ENCODE peak calls at places on chromosome 11, in seven cellular contexts. One of them, this sample, is unnamed.

GRCh38 chr11:67248653-67249052 is 17.6 kb upstream of the GRK2 start:
- DNase-seq in Calu3: peak
- DNase-seq in brain microvascular endothelial cell: no peak
- DNase-seq in B cell: no peak
- DNase-seq in uterus: no peak
- DNase-seq in heart left ventricle: peak
- DNase-seq in neural progenitor cell: no peak
- DNase-seq in this sample: no peak

GRCh38 chr11:75031771-75032549 is 43.2 kb downstream of the NEU3 start:
- DNase-seq in Calu3: peak
- DNase-seq in brain microvascular endothelial cell: peak
- DNase-seq in B cell: peak
- DNase-seq in uterus: peak
- DNase-seq in heart left ventricle: peak
- DNase-seq in neural progenitor cell: peak
- DNase-seq in this sample: peak

GRCh38 chr11:72012897-72013721 is 14.4 kb downstream of the IL18BP start:
- DNase-seq in Calu3: no peak
- DNase-seq in brain microvascular endothelial cell: peak
- DNase-seq in B cell: no peak
- DNase-seq in uterus: peak
- DNase-seq in heart left ventricle: peak
- DNase-seq in neural progenitor cell: no peak
- DNase-seq in this sample: peak

GRCh38 chr11:65558785-65559509 is 788 bp upstream of the LTBP3 start:
- DNase-seq in Calu3: no peak
- DNase-seq in brain microvascular endothelial cell: peak
- DNase-seq in B cell: peak
- DNase-seq in uterus: peak
- DNase-seq in heart left ventricle: peak
- DNase-seq in neural progenitor cell: no peak
- DNase-seq in this sample: no peak

GRCh38 chr11:122741613-122742012 is 86.1 kb downstream of the UBASH3B start:
- DNase-seq in Calu3: no peak
- DNase-seq in brain microvascular endothelial cell: peak
- DNase-seq in B cell: no peak
- DNase-seq in uterus: peak
- DNase-seq in heart left ventricle: peak
- DNase-seq in neural progenitor cell: no peak
- DNase-seq in this sample: no peak

GRCh38 chr11:106988151-106988806 is 30.0 kb downstream of the GUCY1A2 start:
- DNase-seq in Calu3: no peak
- DNase-seq in brain microvascular endothelial cell: peak
- DNase-seq in B cell: no peak
- DNase-seq in uterus: peak
- DNase-seq in heart left ventricle: no peak
- DNase-seq in neural progenitor cell: no peak
- DNase-seq in this sample: no peak

GRCh38 chr11:35105319-35106063 is 33.5 kb upstream of the CD44 start:
- DNase-seq in Calu3: no peak
- DNase-seq in brain microvascular endothelial cell: no peak
- DNase-seq in B cell: no peak
- DNase-seq in uterus: no peak
- DNase-seq in heart left ventricle: peak
- DNase-seq in neural progenitor cell: no peak
- DNase-seq in this sample: no peak

GRCh38 chr11:15119352-15119751 is 4.6 kb downstream of the INSC start:
- DNase-seq in Calu3: no peak
- DNase-seq in brain microvascular endothelial cell: no peak
- DNase-seq in B cell: no peak
- DNase-seq in uterus: no peak
- DNase-seq in heart left ventricle: no peak
- DNase-seq in neural progenitor cell: no peak
- DNase-seq in this sample: no peak

GRCh38 chr11:126059238-126059761 is 3.4 kb downstream of the CDON start:
- DNase-seq in Calu3: no peak
- DNase-seq in brain microvascular endothelial cell: no peak
- DNase-seq in B cell: no peak
- DNase-seq in uterus: no peak
- DNase-seq in heart left ventricle: no peak
- DNase-seq in neural progenitor cell: peak
- DNase-seq in this sample: no peak

GRCh38 chr11:126063510-126063858 is 818 bp upstream of the CDON start:
- DNase-seq in Calu3: no peak
- DNase-seq in brain microvascular endothelial cell: no peak
- DNase-seq in B cell: no peak
- DNase-seq in uterus: no peak
- DNase-seq in heart left ventricle: no peak
- DNase-seq in neural progenitor cell: no peak
- DNase-seq in this sample: no peak

GRCh38 chr11:126060651-126061220 is 1.9 kb downstream of the CDON start:
- DNase-seq in Calu3: no peak
- DNase-seq in brain microvascular endothelial cell: no peak
- DNase-seq in B cell: no peak
- DNase-seq in uterus: no peak
- DNase-seq in heart left ventricle: no peak
- DNase-seq in neural progenitor cell: peak
- DNase-seq in this sample: no peak

GRCh38 chr11:126062679-126063509 is at the start of gene CDON:
- DNase-seq in Calu3: peak
- DNase-seq in brain microvascular endothelial cell: peak
- DNase-seq in B cell: peak
- DNase-seq in uterus: peak
- DNase-seq in heart left ventricle: peak
- DNase-seq in neural progenitor cell: peak
- DNase-seq in this sample: peak

DNA sequence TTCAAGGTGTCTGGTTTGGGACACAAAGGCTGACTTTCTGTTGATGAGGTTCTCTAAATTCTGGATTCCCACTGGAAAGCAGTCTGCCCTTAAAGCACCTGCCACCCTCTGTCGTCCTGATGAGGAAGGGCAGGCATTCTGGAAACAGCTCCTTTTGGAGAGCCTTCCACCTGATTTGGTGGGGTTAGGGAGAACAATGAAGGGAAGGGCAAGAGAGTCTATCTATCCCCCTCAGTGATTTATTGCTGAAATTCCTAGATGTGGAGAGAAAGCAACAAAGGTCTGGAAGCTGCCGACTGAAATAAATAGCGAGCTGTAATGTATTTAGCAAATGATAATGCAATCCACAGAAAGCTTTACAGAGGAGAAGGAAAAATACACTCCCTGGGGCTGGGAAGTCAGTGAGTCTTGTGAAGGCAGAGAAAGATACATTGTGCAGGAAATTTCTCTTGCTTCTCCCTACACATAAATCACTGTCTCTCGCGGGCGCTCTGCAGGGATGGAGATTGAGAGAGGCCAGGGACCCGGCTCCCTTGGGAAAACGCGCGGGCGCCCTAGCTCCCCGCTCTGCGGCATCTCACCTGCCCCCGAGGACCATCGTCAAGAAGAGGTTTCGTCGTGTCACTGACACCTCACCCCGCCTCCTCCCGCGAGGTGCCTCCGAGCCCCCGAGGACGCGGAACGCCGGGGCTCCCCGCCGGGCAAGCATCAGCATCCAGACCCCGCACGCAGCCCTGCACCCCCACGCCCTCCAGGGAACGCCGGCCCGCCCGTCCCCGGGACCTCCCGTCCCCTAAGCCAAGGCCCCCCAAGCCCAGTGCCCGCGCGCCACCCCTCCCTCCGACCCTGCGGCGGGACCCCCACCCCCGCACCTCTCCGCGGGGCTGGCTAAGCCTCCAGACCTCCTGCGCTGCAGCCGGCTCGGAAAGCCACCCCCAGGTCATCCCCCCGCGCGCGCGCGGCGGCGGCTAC is 673 bp downstream of the CDON start:
- DNase-seq in Calu3: peak
- DNase-seq in brain microvascular endothelial cell: no peak
- DNase-seq in B cell: peak
- DNase-seq in uterus: peak
- DNase-seq in heart left ventricle: peak
- DNase-seq in neural progenitor cell: peak
- DNase-seq in this sample: peak
- TF ChIP-seq CTCF in Calu3: no peak
- TF ChIP-seq CTCF in brain microvascular endothelial cell: peak
- TF ChIP-seq CTCF in B cell: no peak
- TF ChIP-seq CTCF in uterus: peak
- TF ChIP-seq CTCF in heart left ventricle: peak
- TF ChIP-seq CTCF in neural progenitor cell: peak
- TF ChIP-seq CTCF in this sample: no peak

DNA sequence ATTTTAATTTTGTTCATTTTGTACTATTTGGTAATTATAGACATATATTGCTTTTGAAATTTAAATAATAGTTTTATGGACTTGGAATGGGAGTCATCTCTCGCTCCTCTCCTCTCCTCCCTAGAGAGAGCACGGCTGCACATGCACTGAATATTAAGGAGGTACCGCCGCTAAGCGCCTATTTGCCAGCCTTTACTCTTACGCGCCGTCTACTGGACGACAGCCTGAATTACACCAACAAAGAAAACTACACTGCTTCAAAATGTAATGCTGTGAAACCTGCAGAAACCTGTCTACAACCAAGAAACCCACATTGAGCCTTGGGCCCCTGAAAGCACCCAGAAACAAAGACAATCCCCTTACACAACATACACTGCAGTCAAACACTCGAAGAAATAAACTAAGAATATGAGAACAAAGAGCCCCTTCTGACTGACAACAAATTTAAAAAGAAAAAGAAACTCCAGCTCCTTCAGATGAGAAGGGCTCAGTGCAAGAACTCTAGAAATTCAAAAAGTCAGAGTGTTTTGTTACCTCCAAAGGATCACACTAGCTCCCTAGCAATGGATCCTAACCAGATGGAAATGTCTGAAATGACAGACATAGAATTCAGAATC is 737.2 kb downstream of the LRRC4C start:
- DNase-seq in Calu3: no peak
- DNase-seq in brain microvascular endothelial cell: no peak
- DNase-seq in B cell: no peak
- DNase-seq in uterus: no peak
- DNase-seq in heart left ventricle: no peak
- DNase-seq in neural progenitor cell: peak
- DNase-seq in this sample: peak
- TF ChIP-seq CTCF in Calu3: no peak
- TF ChIP-seq CTCF in brain microvascular endothelial cell: peak
- TF ChIP-seq CTCF in B cell: peak
- TF ChIP-seq CTCF in uterus: no peak
- TF ChIP-seq CTCF in heart left ventricle: no peak
- TF ChIP-seq CTCF in neural progenitor cell: peak
- TF ChIP-seq CTCF in this sample: peak

DNA sequence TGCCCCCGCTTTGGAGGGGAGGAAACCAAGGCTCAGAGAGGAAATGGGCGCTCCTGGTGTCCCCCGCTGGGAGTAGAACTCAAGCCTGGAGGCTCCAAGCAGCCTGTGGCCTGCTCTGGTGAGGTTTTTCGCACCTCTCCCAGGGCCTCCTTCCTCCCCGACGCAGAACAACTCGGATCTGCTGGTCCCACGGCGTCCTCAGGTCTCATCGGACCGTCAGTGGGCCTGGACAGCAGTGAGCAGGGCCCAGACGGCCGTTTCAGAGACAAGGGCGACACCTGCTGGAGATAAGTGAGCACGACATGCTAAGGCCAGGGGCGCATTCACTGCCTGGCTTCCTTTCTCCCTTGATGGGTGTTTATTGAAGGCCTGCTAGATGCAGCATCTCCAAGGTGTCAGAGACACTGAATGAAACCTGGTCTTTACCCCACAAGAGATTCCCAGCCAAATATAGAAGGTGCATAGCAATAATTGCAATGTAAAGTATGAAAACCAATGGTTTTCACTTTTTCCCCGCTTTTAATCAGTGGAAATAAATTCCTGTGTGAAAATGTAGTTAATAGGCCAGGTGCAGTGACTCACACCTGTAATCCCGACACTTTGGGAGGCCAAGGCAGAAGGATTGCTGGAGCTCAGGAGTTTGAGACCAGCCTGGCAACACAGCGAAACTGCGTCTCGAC is 26.9 kb upstream of the CD82 start:
- DNase-seq in Calu3: peak
- DNase-seq in brain microvascular endothelial cell: peak
- DNase-seq in B cell: peak
- DNase-seq in uterus: peak
- DNase-seq in heart left ventricle: peak
- DNase-seq in neural progenitor cell: peak
- DNase-seq in this sample: peak
- TF ChIP-seq CTCF in Calu3: peak
- TF ChIP-seq CTCF in brain microvascular endothelial cell: peak
- TF ChIP-seq CTCF in B cell: peak
- TF ChIP-seq CTCF in uterus: peak
- TF ChIP-seq CTCF in heart left ventricle: peak
- TF ChIP-seq CTCF in neural progenitor cell: peak
- TF ChIP-seq CTCF in this sample: peak

GRCh38 chr11:19680824-19681368 is 31.7 kb upstream of the NAV2 start:
- DNase-seq in Calu3: no peak
- DNase-seq in brain microvascular endothelial cell: no peak
- DNase-seq in B cell: no peak
- DNase-seq in uterus: no peak
- DNase-seq in heart left ventricle: no peak
- DNase-seq in neural progenitor cell: no peak
- DNase-seq in this sample: no peak

GRCh38 chr11:19677380-19678080 is 35.1 kb upstream of the NAV2 start:
- DNase-seq in Calu3: no peak
- DNase-seq in brain microvascular endothelial cell: no peak
- DNase-seq in B cell: no peak
- DNase-seq in uterus: no peak
- DNase-seq in heart left ventricle: no peak
- DNase-seq in neural progenitor cell: no peak
- DNase-seq in this sample: no peak

GRCh38 chr11:19683141-19683805 is 29.4 kb upstream of the NAV2 start:
- DNase-seq in Calu3: no peak
- DNase-seq in brain microvascular endothelial cell: no peak
- DNase-seq in B cell: no peak
- DNase-seq in uterus: no peak
- DNase-seq in heart left ventricle: peak
- DNase-seq in neural progenitor cell: no peak
- DNase-seq in this sample: no peak

GRCh38 chr11:19676508-19677379 is 35.9 kb upstream of the NAV2 start:
- DNase-seq in Calu3: no peak
- DNase-seq in brain microvascular endothelial cell: peak
- DNase-seq in B cell: no peak
- DNase-seq in uterus: no peak
- DNase-seq in heart left ventricle: peak
- DNase-seq in neural progenitor cell: no peak
- DNase-seq in this sample: no peak

DNA sequence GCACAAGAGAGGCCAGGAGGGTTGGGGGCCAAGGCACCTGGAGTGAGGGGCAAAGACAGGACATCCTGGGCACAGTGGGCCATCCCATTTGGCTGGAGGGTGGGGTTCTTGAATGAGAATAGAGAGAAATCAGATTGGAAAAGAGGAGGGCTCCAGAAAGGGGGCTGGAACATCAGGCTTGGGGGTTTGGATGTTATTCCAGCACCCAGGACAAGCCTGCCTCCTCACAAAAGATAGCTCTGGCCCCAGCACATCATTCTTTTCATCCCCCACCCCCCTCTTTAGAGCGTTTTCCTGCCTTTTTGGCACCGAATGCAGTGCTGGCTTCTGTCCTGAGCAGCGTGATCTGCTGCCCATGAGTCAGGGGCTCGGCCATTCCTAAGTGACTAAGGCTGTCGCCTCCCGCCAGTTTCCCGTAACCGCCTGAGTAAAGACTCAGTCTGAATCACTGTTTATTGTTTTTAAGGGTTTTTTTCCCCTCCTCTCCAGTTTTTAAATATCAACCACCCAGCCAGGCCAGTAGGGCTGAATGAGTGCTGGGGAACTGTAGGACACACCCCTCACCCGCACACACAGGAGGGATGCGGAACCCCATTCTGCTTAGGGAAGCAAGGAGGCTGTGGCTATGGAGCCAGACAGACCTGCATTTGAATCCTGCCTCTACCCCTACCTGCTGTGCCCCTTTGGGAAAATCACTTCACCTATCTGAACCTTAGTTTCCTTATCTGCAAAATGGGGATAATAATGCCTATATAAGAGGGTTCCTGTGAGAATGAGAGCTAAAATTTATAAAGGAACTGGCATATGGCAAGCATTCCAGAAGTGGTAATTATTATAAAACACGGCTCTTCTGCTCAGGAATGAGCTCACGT is 32.4 kb upstream of the NAV2 start:
- DNase-seq in Calu3: peak
- DNase-seq in brain microvascular endothelial cell: peak
- DNase-seq in B cell: no peak
- DNase-seq in uterus: peak
- DNase-seq in heart left ventricle: peak
- DNase-seq in neural progenitor cell: peak
- DNase-seq in this sample: no peak
- TF ChIP-seq CTCF in Calu3: no peak
- TF ChIP-seq CTCF in brain microvascular endothelial cell: peak
- TF ChIP-seq CTCF in B cell: no peak
- TF ChIP-seq CTCF in uterus: no peak
- TF ChIP-seq CTCF in heart left ventricle: peak
- TF ChIP-seq CTCF in neural progenitor cell: no peak
- TF ChIP-seq CTCF in this sample: no peak

This sample was measured in GM13977.